ENCODE peak calls at places on chromosomes 7 and 10, in four cellular contexts. F, Z, C and S are unnamed samples.

GRCh38 chr7:137967143-137968018 is 34.5 kb downstream of the CREB3L2 start:
- DNase-seq in C (no peak), F (peak), Z (no peak), S (peak)

GRCh38 chr10:37747081-37747480 is 110.3 kb downstream of the ZNF248 start:
- DNase-seq in F (no peak), Z (no peak), C (no peak), S (no peak)

GRCh38 chr7:46076527-46076926 is 155.5 kb upstream of the IGFBP3 start:
- DNase-seq in Z (no peak), C (no peak), F (no peak), S (no peak)

GRCh38 chr7:150378115-150378852 is 846 bp upstream of the ZNF775 start:
- DNase-seq in Z (no peak), F (peak), C (peak), S (peak)

GRCh38 chr7:152894295-152895170 is 135.0 kb downstream of the ACTR3B start:
- DNase-seq in C (no peak), F (peak), Z (no peak), S (peak)

GRCh38 chr10:59803714-59804113 is 50.5 kb upstream of the MRLN start:
- DNase-seq in C (no peak), F (no peak), Z (no peak), S (no peak)

GRCh38 chr7:117364204-117364755 is 41.4 kb upstream of the WNT2 start:
- DNase-seq in F (no peak), C (no peak), Z (no peak), S (no peak)

GRCh38 chr10:92848037-92848440 is 281 bp upstream of the EXOC6 start:
- DNase-seq in C (no peak), F (peak), Z (no peak), S (no peak)

GRCh38 chr7:54874804-54875203 is 115.8 kb upstream of the SEC61G start:
- DNase-seq in F (no peak), C (no peak), Z (no peak), S (no peak)

GRCh38 chr10:110442746-110443145 is 55.0 kb upstream of the DUSP5 start:
- DNase-seq in Z (no peak), C (no peak), F (no peak), S (no peak)

GRCh38 chr7:29893351-29894005 is 87.2 kb downstream of the WIPF3 start:
- DNase-seq in Z (no peak), C (no peak), F (no peak), S (no peak)

GRCh38 chr7:148819697-148820332 is 64.3 kb downstream of the EZH2 start:
- DNase-seq in Z (no peak), F (no peak), C (no peak), S (no peak)

GRCh38 chr10:45376364-45376801 is 2.4 kb downstream of the ALOX5 start:
- DNase-seq in Z (no peak), C (no peak), F (no peak), S (no peak)

GRCh38 chr10:114874827-114875541 is 53.4 kb downstream of the FHIP2A start:
- DNase-seq in Z (no peak), C (no peak), F (no peak), S (peak)

GRCh38 chr10:125156739-125157472 is 3.5 kb downstream of the CTBP2 start:
- DNase-seq in F (no peak), C (no peak), Z (no peak), S (no peak)

GRCh38 chr10:48363617-48364355 is 57.3 kb downstream of the MAPK8 start:
- DNase-seq in Z (peak), C (no peak), F (peak), S (peak)

GRCh38 chr10:15791816-15792524 is 68.3 kb downstream of the MINDY3 start:
- DNase-seq in C (no peak), F (no peak), Z (no peak), S (no peak)

GRCh38 chr10:75544923-75545322 is 113.5 kb downstream of the LRMDA start:
- DNase-seq in Z (no peak), F (no peak), C (no peak), S (no peak)

GRCh38 chr7:37448057-37448636 is 517 bp downstream of the ELMO1 start:
- DNase-seq in Z (no peak), C (no peak), F (no peak), S (no peak)

GRCh38 chr7:1457059-1457948 is 2.0 kb downstream of the MICALL2 start:
- DNase-seq in C (no peak), F (no peak), Z (no peak), S (peak)

GRCh38 chr7:48177271-48177670 is 6.0 kb downstream of the ABCA13 start:
- DNase-seq in Z (no peak), C (no peak), F (no peak), S (no peak)

GRCh38 chr10:14654821-14655382 is 119.8 kb downstream of the FAM107B start:
- DNase-seq in C (no peak), Z (no peak), F (no peak), S (no peak)

GRCh38 chr7:81761821-81762220 is 8.0 kb downstream of the HGF start:
- DNase-seq in Z (no peak), F (no peak), C (no peak), S (no peak)

GRCh38 chr10:118031351-118032075 is 15.2 kb downstream of the RAB11FIP2 start:
- DNase-seq in C (no peak), Z (no peak), F (no peak), S (no peak)

GRCh38 chr7:548401-548800 is 28.8 kb upstream of the PDGFA start:
- DNase-seq in F (no peak), Z (no peak), C (no peak), S (no peak)

GRCh38 chr10:79284158-79284871 is 63.0 kb upstream of the PPIF start:
- DNase-seq in Z (no peak), F (no peak), C (no peak), S (no peak)

GRCh38 chr10:125048101-125048864 is 106.4 kb downstream of the ZRANB1 start:
- DNase-seq in C (peak), F (peak), Z (no peak), S (peak)

GRCh38 chr10:61733358-61733940 is 70.7 kb downstream of the CABCOCO1 start:
- DNase-seq in Z (no peak), C (no peak), F (peak), S (peak)

GRCh38 chr10:31399631-31400030 is 80.6 kb downstream of the ZEB1 start:
- DNase-seq in Z (no peak), C (no peak), F (no peak), S (no peak)

GRCh38 chr10:73871915-73872710 is 2.2 kb downstream of the CAMK2G start:
- DNase-seq in Z (no peak), C (no peak), F (no peak), S (no peak)

GRCh38 chr10:93746844-93747284 is 10.9 kb upstream of the LGI1 start:
- DNase-seq in F (no peak), C (peak), Z (no peak), S (peak)

GRCh38 chr10:100786591-100786990 is 41.2 kb downstream of the PAX2 start:
- DNase-seq in C (no peak), Z (no peak), F (no peak), S (no peak)

GRCh38 chr10:73744690-73744994 is 470 bp downstream of the SEC24C start:
- DNase-seq in F (no peak), Z (no peak), C (no peak), S (peak)

GRCh38 chr10:124474502-124475070 is 13.0 kb downstream of the LHPP start:
- DNase-seq in C (no peak), F (no peak), Z (no peak), S (no peak)

GRCh38 chr7:149547126-149547525 is 49.5 kb upstream of the ZNF746 start:
- DNase-seq in C (no peak), Z (no peak), F (no peak), S (no peak)

GRCh38 chr7:79282051-79282694 is 171.3 kb downstream of the MAGI2 start:
- DNase-seq in Z (no peak), C (no peak), F (no peak), S (no peak)
- TF ChIP-seq CBX5 in Z (no peak), C (no peak), F (no peak), S (no peak)

GRCh38 chr10:69090687-69091450 is 3.0 kb downstream of the SRGN start:
- DNase-seq in F (no peak), C (no peak), Z (no peak), S (no peak)
- TF ChIP-seq SP1 in F (peak), C (no peak), Z (no peak), S (no peak)

GRCh38 chr7:93148135-93148534 is at the start of gene SAMD9L:
- DNase-seq in C (no peak), Z (no peak), F (no peak), S (no peak)
- TF ChIP-seq CBX5 in C (no peak), Z (no peak), F (no peak), S (no peak)

DNA sequence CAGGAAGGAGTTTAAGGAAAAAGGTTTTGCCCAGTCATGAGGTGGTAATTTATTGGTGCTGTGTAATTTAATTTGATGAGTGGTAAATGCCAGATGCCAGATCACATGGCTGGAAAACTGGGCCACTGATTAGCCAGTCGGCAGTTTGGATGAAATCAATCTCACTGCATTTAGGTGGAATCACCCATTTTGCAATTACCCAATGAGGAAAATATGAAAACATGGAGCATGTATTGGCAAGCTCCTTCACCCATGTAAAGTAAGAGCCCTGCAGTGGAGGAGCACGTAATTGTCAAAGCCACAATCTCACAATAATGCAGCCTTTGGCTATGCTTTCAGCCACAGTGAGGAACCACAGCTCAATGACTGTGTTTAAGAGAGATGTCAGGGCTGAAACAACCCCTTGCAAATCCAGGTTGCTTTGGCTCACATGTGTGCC is 294.5 kb downstream of the RNLS start:
- DNase-seq in F (no peak), C (no peak), Z (peak), S (no peak)
- TF ChIP-seq SP1 in F (no peak), C (no peak), Z (no peak), S (no peak)

DNA sequence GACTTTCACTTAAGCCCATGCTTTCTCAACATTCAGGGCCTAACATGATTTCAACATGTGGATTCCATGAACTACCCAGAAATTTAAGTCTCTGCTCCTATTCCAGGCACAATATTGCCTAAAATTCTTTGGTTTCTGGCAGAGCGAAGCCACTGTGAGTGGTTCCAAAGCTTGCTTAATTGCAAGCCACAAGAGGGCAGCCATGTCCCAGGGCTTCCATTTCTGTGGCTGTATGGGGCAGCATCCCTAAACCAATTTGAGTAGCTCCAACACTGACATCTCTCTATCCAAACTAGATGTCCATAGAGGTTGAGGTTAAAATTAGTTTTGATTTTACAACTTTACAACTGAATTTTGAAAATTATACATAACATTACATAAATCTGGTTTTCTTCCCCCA is 56.3 kb upstream of the MDFIC start:
- DNase-seq in C (no peak), Z (peak), F (no peak), S (peak)
- TF ChIP-seq CBX5 in C (no peak), Z (no peak), F (no peak), S (no peak)

DNA sequence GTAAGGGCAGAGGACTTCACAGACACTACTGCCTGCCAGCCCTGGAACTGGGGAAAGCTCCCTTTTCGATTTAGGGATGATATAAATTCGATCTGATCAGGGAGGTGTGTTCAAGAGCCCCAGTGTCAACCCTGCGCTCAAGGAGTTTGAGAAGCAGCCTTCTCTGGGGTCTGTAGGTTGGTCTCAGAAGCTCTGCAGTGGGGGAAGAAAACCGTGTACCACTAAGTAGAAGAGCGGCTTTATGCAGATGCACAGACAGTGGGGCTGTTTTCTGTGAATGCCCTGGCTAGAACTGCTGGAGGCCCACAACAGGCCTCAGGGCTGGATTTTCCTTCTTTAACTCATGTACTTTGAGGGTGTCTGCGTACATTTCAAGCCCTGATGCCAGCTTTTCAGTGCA is 6.4 kb upstream of the TBX20 start:
- DNase-seq in C (no peak), F (no peak), Z (no peak), S (no peak)
- TF ChIP-seq SP1 in C (no peak), F (no peak), Z (no peak), S (no peak)

GRCh38 chr10:91096263-91096662 is 124.2 kb upstream of the PCGF5 start:
- DNase-seq in C (no peak), F (no peak), Z (no peak), S (no peak)

GRCh38 chr10:91088300-91089140 is 131.9 kb upstream of the PCGF5 start:
- DNase-seq in Z (no peak), C (no peak), F (no peak), S (peak)

GRCh38 chr10:91091780-91092179 is 128.7 kb upstream of the PCGF5 start:
- DNase-seq in F (no peak), C (no peak), Z (no peak), S (no peak)

GRCh38 chr10:91090761-91091529 is 129.5 kb upstream of the PCGF5 start:
- DNase-seq in Z (no peak), F (no peak), C (no peak), S (peak)
- TF ChIP-seq CBX5 in Z (no peak), F (no peak), C (no peak), S (no peak)

GRCh38 chr10:34346516-34347150 is 468.5 kb downstream of the PARD3 start:
- DNase-seq in Z (no peak), C (no peak), F (no peak), S (no peak)

GRCh38 chr10:34348917-34349509 is 466.1 kb downstream of the PARD3 start:
- DNase-seq in F (no peak), Z (no peak), C (no peak), S (no peak)

GRCh38 chr10:34356463-34356862 is 458.6 kb downstream of the PARD3 start:
- DNase-seq in F (no peak), Z (no peak), C (no peak), S (no peak)

GRCh38 chr10:34345383-34345782 is 469.7 kb downstream of the PARD3 start:
- DNase-seq in Z (no peak), F (no peak), C (no peak), S (peak)

GRCh38 chr10:34351161-34351560 is 463.9 kb downstream of the PARD3 start:
- DNase-seq in F (no peak), Z (no peak), C (no peak), S (no peak)
- TF ChIP-seq SP1 in F (no peak), Z (no peak), C (no peak), S (no peak)